ENCODE peak calls at places on chromosome 4, in eight cellular contexts. O, K, X, L, D, Y, H and P are unnamed samples.

GRCh38 chr4:1987721-1988326 is 20.9 kb downstream of the NELFA start:
- DNase-seq in O (no peak), K (no peak), X (no peak), L (no peak), D (no peak), Y (no peak), H (no peak), P (no peak)

GRCh38 chr4:107743532-107743931 is 23.5 kb upstream of the PAPSS1 start:
- DNase-seq in O (no peak), K (no peak), X (no peak), L (no peak), D (no peak), Y (no peak), H (no peak), P (no peak)

GRCh38 chr4:108301583-108302256 is 133.0 kb upstream of the LEF1 start:
- DNase-seq in O (no peak), K (no peak), X (no peak), L (no peak), D (no peak), Y (no peak), H (no peak), P (no peak)

GRCh38 chr4:37946503-37947179 is 13.6 kb upstream of the PTTG2 start:
- DNase-seq in O (no peak), K (no peak), X (no peak), L (no peak), D (no peak), Y (no peak), H (no peak), P (peak; percentile 20)

GRCh38 chr4:10030946-10031662 is 9.8 kb upstream of the SLC2A9 start:
- DNase-seq in O (no peak), K (peak; percentile 23), X (no peak), L (no peak), D (no peak), Y (no peak), H (no peak), P (no peak)

GRCh38 chr4:17232575-17233253 is 279.2 kb downstream of the QDPR start:
- DNase-seq in O (no peak), K (peak; percentile 9), X (no peak), L (no peak), D (no peak), Y (peak; percentile 46), H (no peak), P (peak; percentile 8)

GRCh38 chr4:173584506-173584905 is 54.5 kb upstream of the HAND2 start:
- DNase-seq in O (no peak), K (no peak), X (no peak), L (no peak), D (no peak), Y (no peak), H (no peak), P (no peak)

GRCh38 chr4:100188829-100189228 is 1.4 kb downstream of the DDIT4L start:
- DNase-seq in O (no peak), K (no peak), X (no peak), L (no peak), D (no peak), Y (no peak), H (no peak), P (no peak)

GRCh38 chr4:52657630-52658501 is 1.2 kb downstream of the USP46 start:
- DNase-seq in O (no peak), K (no peak), X (no peak), L (peak; percentile 27), D (no peak), Y (no peak), H (no peak), P (no peak)

GRCh38 chr4:183722738-183723560 is 63.9 kb downstream of the TRAPPC11 start:
- DNase-seq in O (peak; percentile 66), K (no peak), X (peak; percentile 22), L (peak; percentile 82), D (peak; percentile 30), Y (no peak), H (no peak), P (peak; percentile 27)

GRCh38 chr4:107037188-107037587 is 1.1 kb upstream of the DKK2 start:
- DNase-seq in O (no peak), K (peak; percentile 16), X (peak; percentile 46), L (peak; percentile 30), D (no peak), Y (no peak), H (no peak), P (peak; percentile 25)

GRCh38 chr4:7067147-7067522 is 729 bp downstream of the GRPEL1 start:
- DNase-seq in O (no peak), K (no peak), X (no peak), L (no peak), D (no peak), Y (no peak), H (peak; percentile 30), P (no peak)

GRCh38 chr4:67288964-67289363 is 256.3 kb downstream of the CENPC start:
- DNase-seq in O (no peak), K (no peak), X (peak; percentile 40), L (no peak), D (no peak), Y (no peak), H (peak; percentile 4), P (no peak)

GRCh38 chr4:87524456-87524855 is 4.7 kb downstream of the SPARCL1 start:
- DNase-seq in O (no peak), K (no peak), X (no peak), L (no peak), D (no peak), Y (no peak), H (no peak), P (no peak)

GRCh38 chr4:57110635-57111546 is 706 bp upstream of the IGFBP7 start:
- DNase-seq in O (peak; percentile 7), K (peak; percentile 37), X (peak; percentile 59), L (no peak), D (no peak), Y (no peak), H (no peak), P (peak; percentile 41)

GRCh38 chr4:5734841-5735240 is 23.8 kb downstream of the EVC start:
- DNase-seq in O (no peak), K (no peak), X (no peak), L (no peak), D (no peak), Y (no peak), H (no peak), P (no peak)

GRCh38 chr4:30553721-30554120 is 166.4 kb upstream of the PCDH7 start:
- DNase-seq in O (no peak), K (no peak), X (no peak), L (no peak), D (no peak), Y (no peak), H (no peak), P (no peak)